ENCODE peak calls at places on chromosomes 6 and 20, in ten cellular contexts. I is foreskin keratinocyte; R is left lung; T is Right ventricle myocardium superior; Q is sciatic nerve; W is SK-N-SH treated with all-trans-retinoic acid at 6 μM for 48 hours; P is omental fat pad; H is WTC11; Y is upper lobe of right lung; A is activated CD4-positive, alpha-beta T cell treated with anti-CD3 and anti-CD28 coated beads for 36 hours. J is an unnamed sample.

GRCh38 chr6:70985151-70985550 is 28.3 kb upstream of the B3GAT2 start:
- ATAC-seq in I (no peak), R (no peak), T (no peak), Q (no peak), W (no peak), P (no peak), H (no peak), Y (no peak), A (no peak), J (no peak)

GRCh38 chr6:167524261-167524660 is 199.4 kb downstream of the TTLL2 start:
- ATAC-seq in I (no peak), R (peak), T (no peak), Q (no peak), W (no peak), P (no peak), H (no peak), Y (peak), A (no peak), J (no peak)

GRCh38 chr6:158894192-158894591 is 75.0 kb upstream of the EZR start:
- ATAC-seq in I (peak), R (peak), T (no peak), Q (no peak), W (peak), P (peak), H (peak), Y (peak), A (no peak), J (no peak)

GRCh38 chr20:1635291-1635979 is 15.6 kb upstream of the SIRPB1 start:
- ATAC-seq in I (no peak), R (no peak), T (no peak), Q (no peak), W (no peak), P (no peak), H (peak), Y (no peak), A (no peak), J (no peak)

GRCh38 chr6:51594981-51595380 is 492.4 kb downstream of the PKHD1 start:
- ATAC-seq in I (no peak), R (no peak), T (no peak), Q (no peak), W (no peak), P (no peak), H (no peak), Y (no peak), A (no peak), J (no peak)

GRCh38 chr6:87074051-87074711 is 20.7 kb downstream of the CGA start:
- ATAC-seq in I (no peak), R (no peak), T (no peak), Q (no peak), W (no peak), P (no peak), H (no peak), Y (peak), A (no peak), J (no peak)

GRCh38 chr20:23092861-23093543 is 6.9 kb upstream of the CD93 start:
- ATAC-seq in I (no peak), R (no peak), T (no peak), Q (no peak), W (no peak), P (no peak), H (no peak), Y (no peak), A (no peak), J (peak)

GRCh38 chr6:35202066-35202546 is 11.7 kb upstream of the SCUBE3 start:
- ATAC-seq in I (no peak), R (peak), T (peak), Q (no peak), W (peak), P (no peak), H (peak), Y (peak), A (no peak), J (no peak)

GRCh38 chr6:44043036-44043478 is 84.2 kb downstream of the MRPL14 start:
- ATAC-seq in I (no peak), R (peak), T (no peak), Q (no peak), W (peak), P (peak), H (no peak), Y (no peak), A (no peak), J (no peak)

GRCh38 chr20:63219447-63219821 is 3.5 kb upstream of the YTHDF1 start:
- ATAC-seq in I (no peak), R (no peak), T (no peak), Q (no peak), W (no peak), P (no peak), H (no peak), Y (no peak), A (no peak), J (no peak)

J was measured in gastroesophageal sphincter.